ENCODE peak calls at places on chromosomes 11 and 22, in eight cellular contexts. One of them, this sample, is unnamed.

GRCh38 chr11:5224538-5225479 is 2.1 kb downstream of the HBB start:
- DNase-seq in lower lobe of right lung: no peak
- DNase-seq in HFFc6: no peak
- DNase-seq in coronary artery: no peak
- DNase-seq in esophagus squamous epithelium: no peak
- DNase-seq in progenitor cell of endocrine pancreas: no peak
- DNase-seq in brain microvascular endothelial cell: no peak
- DNase-seq in RWPE1: no peak
- DNase-seq in this sample: no peak

GRCh38 chr11:44999068-44999467 is 48.4 kb upstream of the TP53I11 start:
- DNase-seq in HFFc6: no peak
- DNase-seq in lower lobe of right lung: no peak
- DNase-seq in brain microvascular endothelial cell: no peak
- DNase-seq in progenitor cell of endocrine pancreas: no peak
- DNase-seq in esophagus squamous epithelium: no peak
- DNase-seq in RWPE1: no peak
- DNase-seq in coronary artery: no peak
- DNase-seq in this sample: no peak

GRCh38 chr22:44181033-44181911 is 547 bp downstream of the PARVG start:
- DNase-seq in lower lobe of right lung: peak
- DNase-seq in RWPE1: no peak
- DNase-seq in brain microvascular endothelial cell: no peak
- DNase-seq in progenitor cell of endocrine pancreas: no peak
- DNase-seq in esophagus squamous epithelium: no peak
- DNase-seq in coronary artery: no peak
- DNase-seq in HFFc6: no peak
- DNase-seq in this sample: peak

GRCh38 chr22:38868886-38869381 is 3.1 kb downstream of the CBX6 start:
- DNase-seq in esophagus squamous epithelium: no peak
- DNase-seq in progenitor cell of endocrine pancreas: peak
- DNase-seq in brain microvascular endothelial cell: peak
- DNase-seq in RWPE1: peak
- DNase-seq in coronary artery: peak
- DNase-seq in HFFc6: peak
- DNase-seq in lower lobe of right lung: peak
- DNase-seq in this sample: peak

GRCh38 chr11:119051440-119052162 is 5.4 kb downstream of the HYOU1 start:
- DNase-seq in lower lobe of right lung: no peak
- DNase-seq in HFFc6: no peak
- DNase-seq in esophagus squamous epithelium: no peak
- DNase-seq in brain microvascular endothelial cell: no peak
- DNase-seq in progenitor cell of endocrine pancreas: no peak
- DNase-seq in RWPE1: no peak
- DNase-seq in coronary artery: no peak
- DNase-seq in this sample: no peak

GRCh38 chr11:103901656-103902055 is 134.8 kb upstream of the DDI1 start:
- DNase-seq in HFFc6: no peak
- DNase-seq in coronary artery: no peak
- DNase-seq in RWPE1: no peak
- DNase-seq in lower lobe of right lung: no peak
- DNase-seq in esophagus squamous epithelium: no peak
- DNase-seq in brain microvascular endothelial cell: no peak
- DNase-seq in progenitor cell of endocrine pancreas: no peak
- DNase-seq in this sample: no peak

GRCh38 chr11:134414036-134414731 is 2.1 kb upstream of the B3GAT1 start:
- DNase-seq in brain microvascular endothelial cell: no peak
- DNase-seq in RWPE1: no peak
- DNase-seq in esophagus squamous epithelium: no peak
- DNase-seq in HFFc6: no peak
- DNase-seq in coronary artery: no peak
- DNase-seq in progenitor cell of endocrine pancreas: no peak
- DNase-seq in lower lobe of right lung: no peak
- DNase-seq in this sample: no peak

GRCh38 chr11:18046116-18046777 is at the start of gene TPH1:
- DNase-seq in progenitor cell of endocrine pancreas: peak
- DNase-seq in brain microvascular endothelial cell: peak
- DNase-seq in coronary artery: no peak
- DNase-seq in esophagus squamous epithelium: no peak
- DNase-seq in RWPE1: peak
- DNase-seq in lower lobe of right lung: peak
- DNase-seq in HFFc6: peak
- DNase-seq in this sample: no peak

GRCh38 chr11:63240791-63241379 is 2.5 kb downstream of the SLC22A25 start:
- DNase-seq in progenitor cell of endocrine pancreas: no peak
- DNase-seq in coronary artery: no peak
- DNase-seq in brain microvascular endothelial cell: no peak
- DNase-seq in esophagus squamous epithelium: no peak
- DNase-seq in HFFc6: no peak
- DNase-seq in lower lobe of right lung: no peak
- DNase-seq in RWPE1: no peak
- DNase-seq in this sample: no peak

GRCh38 chr22:41512421-41513194 is 31.7 kb downstream of the POLR3H start:
- DNase-seq in coronary artery: no peak
- DNase-seq in HFFc6: peak
- DNase-seq in RWPE1: peak
- DNase-seq in lower lobe of right lung: no peak
- DNase-seq in esophagus squamous epithelium: no peak
- DNase-seq in brain microvascular endothelial cell: peak
- DNase-seq in progenitor cell of endocrine pancreas: no peak
- DNase-seq in this sample: no peak

GRCh38 chr22:45777046-45777851 is 105.6 kb downstream of the ATXN10 start:
- DNase-seq in brain microvascular endothelial cell: no peak
- DNase-seq in coronary artery: no peak
- DNase-seq in HFFc6: no peak
- DNase-seq in progenitor cell of endocrine pancreas: no peak
- DNase-seq in esophagus squamous epithelium: no peak
- DNase-seq in lower lobe of right lung: no peak
- DNase-seq in RWPE1: peak
- DNase-seq in this sample: no peak

DNA sequence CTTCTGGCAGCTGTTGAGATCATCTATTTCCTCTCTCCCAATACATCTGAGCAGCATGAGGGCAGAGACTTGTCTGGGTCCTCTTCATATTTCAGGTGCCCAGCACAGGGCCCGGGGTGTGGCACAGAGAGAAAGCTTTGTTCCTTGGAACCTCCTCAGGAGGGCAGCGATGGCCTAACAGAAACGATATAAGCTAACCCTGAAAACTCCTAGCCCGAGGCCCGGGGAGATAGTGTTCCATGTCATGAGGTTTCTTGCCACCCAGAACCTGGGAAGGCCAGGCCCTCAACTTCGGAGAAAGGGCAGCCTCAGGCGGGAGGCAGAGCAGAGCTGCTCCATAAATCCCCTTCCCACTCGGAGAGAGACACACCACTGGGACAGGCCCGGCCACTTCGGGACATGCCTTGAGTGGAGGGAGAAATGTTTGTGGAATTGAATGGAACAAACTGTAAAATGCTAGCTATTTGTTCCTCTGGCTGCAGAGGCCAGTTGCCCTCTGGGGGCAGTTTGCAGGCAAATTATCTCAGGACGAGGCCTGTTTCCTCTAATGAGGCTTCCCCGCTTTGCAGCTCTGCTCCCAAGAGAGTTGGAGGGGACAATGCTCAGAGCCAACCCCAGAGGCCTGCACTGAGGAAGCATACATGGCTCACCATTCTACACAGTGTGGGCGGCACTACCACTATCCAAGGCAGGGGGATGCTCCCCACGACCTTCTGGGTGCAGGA is 11.6 kb downstream of the ARRB1 start:
- DNase-seq in lower lobe of right lung: no peak
- DNase-seq in HFFc6: no peak
- DNase-seq in progenitor cell of endocrine pancreas: no peak
- DNase-seq in brain microvascular endothelial cell: no peak
- DNase-seq in RWPE1: no peak
- DNase-seq in esophagus squamous epithelium: no peak
- DNase-seq in coronary artery: peak
- DNase-seq in this sample: no peak
- TF ChIP-seq CTCF in lower lobe of right lung: no peak
- TF ChIP-seq CTCF in HFFc6: no peak
- TF ChIP-seq CTCF in progenitor cell of endocrine pancreas: no peak
- TF ChIP-seq CTCF in brain microvascular endothelial cell: no peak
- TF ChIP-seq CTCF in RWPE1: no peak
- TF ChIP-seq CTCF in esophagus squamous epithelium: no peak
- TF ChIP-seq CTCF in coronary artery: no peak
- TF ChIP-seq CTCF in this sample: no peak

DNA sequence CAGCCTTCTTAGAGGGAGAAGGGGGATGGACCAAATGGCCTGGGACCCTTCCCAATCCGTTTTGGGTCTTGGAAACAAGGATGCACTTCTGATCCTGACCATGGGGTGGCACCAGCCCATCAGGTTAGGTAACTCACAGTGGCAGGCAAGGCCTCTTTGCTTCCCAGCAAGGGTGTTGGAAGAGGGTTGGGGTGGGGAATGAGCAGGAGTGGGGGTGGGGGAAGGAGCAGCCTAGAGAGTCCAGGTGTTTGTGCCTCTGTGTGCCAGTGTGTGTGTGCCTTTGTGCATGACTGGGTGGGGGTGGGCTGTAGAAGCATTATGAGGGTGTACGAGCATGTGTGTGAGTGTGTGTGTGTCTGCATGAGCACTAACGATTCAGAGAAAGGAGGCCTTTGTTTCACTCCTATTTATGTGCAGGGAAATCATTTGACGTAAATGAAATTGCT is 213.1 kb downstream of the INSC start:
- DNase-seq in lower lobe of right lung: peak
- DNase-seq in esophagus squamous epithelium: no peak
- DNase-seq in HFFc6: no peak
- DNase-seq in progenitor cell of endocrine pancreas: peak
- DNase-seq in RWPE1: peak
- DNase-seq in coronary artery: no peak
- DNase-seq in brain microvascular endothelial cell: peak
- DNase-seq in this sample: no peak
- TF ChIP-seq CTCF in lower lobe of right lung: peak
- TF ChIP-seq CTCF in esophagus squamous epithelium: peak
- TF ChIP-seq CTCF in HFFc6: peak
- TF ChIP-seq CTCF in progenitor cell of endocrine pancreas: peak
- TF ChIP-seq CTCF in RWPE1: no peak
- TF ChIP-seq CTCF in coronary artery: peak
- TF ChIP-seq CTCF in brain microvascular endothelial cell: peak
- TF ChIP-seq CTCF in this sample: peak

DNA sequence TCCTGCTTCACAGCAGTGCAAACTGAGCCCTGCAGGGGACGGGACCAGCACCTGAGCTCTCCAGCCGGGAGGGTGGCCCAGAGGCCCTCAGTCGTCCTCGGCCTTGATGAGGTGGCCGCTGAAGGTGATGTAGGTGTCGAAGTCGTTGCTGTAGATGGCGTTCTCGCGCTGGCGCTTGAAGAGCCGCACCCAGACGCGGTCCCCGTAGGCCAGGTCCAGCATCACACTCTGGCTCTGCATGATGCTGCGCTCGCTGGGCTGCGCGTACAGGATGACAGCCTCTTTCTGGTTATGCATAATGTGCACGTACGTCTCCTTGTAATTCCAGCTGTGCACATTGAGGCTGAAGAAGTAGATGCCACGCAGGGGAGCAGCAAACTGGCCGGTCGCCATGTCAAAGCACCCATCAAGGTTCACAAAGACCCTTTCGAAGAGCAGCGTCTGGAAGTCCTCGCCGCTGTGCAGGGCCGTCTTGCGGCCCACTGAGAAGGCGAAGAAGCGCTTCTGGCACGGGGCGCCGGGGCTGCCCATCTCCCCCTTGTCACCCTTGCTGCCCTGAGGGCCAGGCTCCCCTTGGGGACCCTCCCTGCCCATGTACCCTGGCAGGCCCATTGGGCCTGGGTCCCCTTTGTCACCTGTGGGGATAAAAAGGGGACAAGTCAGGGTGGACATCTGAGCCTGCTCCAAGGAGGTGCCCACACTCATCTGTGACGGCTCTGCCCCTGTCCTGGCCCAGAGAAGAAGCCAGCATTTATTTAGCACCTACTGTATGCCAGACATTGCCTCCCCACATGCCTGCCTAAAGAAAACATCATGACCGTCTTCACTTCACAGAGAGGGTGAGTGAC is 5.7 kb downstream of the C1QTNF6 start:
- DNase-seq in RWPE1: no peak
- DNase-seq in progenitor cell of endocrine pancreas: no peak
- DNase-seq in coronary artery: no peak
- DNase-seq in lower lobe of right lung: peak
- DNase-seq in brain microvascular endothelial cell: no peak
- DNase-seq in esophagus squamous epithelium: no peak
- DNase-seq in HFFc6: no peak
- DNase-seq in this sample: peak
- TF ChIP-seq CTCF in RWPE1: no peak
- TF ChIP-seq CTCF in progenitor cell of endocrine pancreas: no peak
- TF ChIP-seq CTCF in coronary artery: no peak
- TF ChIP-seq CTCF in lower lobe of right lung: no peak
- TF ChIP-seq CTCF in brain microvascular endothelial cell: no peak
- TF ChIP-seq CTCF in esophagus squamous epithelium: no peak
- TF ChIP-seq CTCF in HFFc6: no peak
- TF ChIP-seq CTCF in this sample: no peak

GRCh38 chr11:129075757-129076156 is 116.4 kb downstream of the ARHGAP32 start:
- DNase-seq in coronary artery: no peak
- DNase-seq in lower lobe of right lung: no peak
- DNase-seq in progenitor cell of endocrine pancreas: no peak
- DNase-seq in HFFc6: no peak
- DNase-seq in RWPE1: peak
- DNase-seq in esophagus squamous epithelium: no peak
- DNase-seq in brain microvascular endothelial cell: no peak
- DNase-seq in this sample: no peak

DNA sequence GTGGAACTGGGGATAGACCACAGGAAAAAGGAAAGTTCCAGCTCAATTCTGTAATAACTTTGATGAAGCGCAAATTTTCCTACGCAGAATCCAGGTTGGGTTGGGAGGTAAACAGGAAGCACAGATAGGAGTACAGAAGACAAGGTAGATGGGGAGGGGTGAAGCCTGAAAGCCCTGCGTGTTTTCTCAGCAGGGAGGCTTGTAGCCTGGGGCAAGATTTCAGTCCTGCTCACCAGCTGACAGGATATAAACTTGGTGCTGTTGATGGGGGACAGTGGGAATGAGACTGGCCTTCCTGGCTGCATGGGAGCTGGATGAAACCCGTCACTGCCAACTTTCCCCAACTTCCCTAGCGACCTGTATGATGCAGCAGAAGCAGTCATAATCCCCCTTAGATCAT is 114.9 kb downstream of the ARHGAP32 start:
- DNase-seq in HFFc6: no peak
- DNase-seq in brain microvascular endothelial cell: no peak
- DNase-seq in RWPE1: no peak
- DNase-seq in esophagus squamous epithelium: no peak
- DNase-seq in progenitor cell of endocrine pancreas: no peak
- DNase-seq in lower lobe of right lung: no peak
- DNase-seq in coronary artery: no peak
- DNase-seq in this sample: no peak
- TF ChIP-seq CTCF in HFFc6: no peak
- TF ChIP-seq CTCF in brain microvascular endothelial cell: no peak
- TF ChIP-seq CTCF in RWPE1: no peak
- TF ChIP-seq CTCF in esophagus squamous epithelium: no peak
- TF ChIP-seq CTCF in progenitor cell of endocrine pancreas: no peak
- TF ChIP-seq CTCF in lower lobe of right lung: no peak
- TF ChIP-seq CTCF in coronary artery: no peak
- TF ChIP-seq CTCF in this sample: no peak